ENCODE peak calls at places on chromosome 14, in ten cellular contexts. One of them, this sample, is unnamed.

GRCh38 chr14:87491816-87492215 is 501.2 kb downstream of the GALC start:
- DNase-seq in NCI-H774: no peak
- DNase-seq in non-pigmented ciliary epithelial cell: no peak
- DNase-seq in body of pancreas: no peak
- DNase-seq in activated naive CD8-positive, alpha-beta T cell treated with anti-CD3 and anti-CD28 coated beads, Interleukin-2, amount 10 ng/mL, durations not matched to agents 7 days and 5 days: no peak
- DNase-seq in amniotic stem cell: no peak
- DNase-seq in stimulated activated CD8-positive, alpha-beta memory T cell treated with anti-CD3 and anti-CD28 coated beads, Interleukin-15, amount 100 ng/mL, for 24 hours: no peak
- DNase-seq in effector memory CD4-positive, alpha-beta T cell: no peak
- DNase-seq in iris pigment epithelial cell: no peak
- DNase-seq in NCI-H1417: no peak
- DNase-seq in this sample: no peak

GRCh38 chr14:35398095-35398584 is 6.4 kb downstream of the NFKBIA start:
- DNase-seq in effector memory CD4-positive, alpha-beta T cell: no peak
- DNase-seq in body of pancreas: no peak
- DNase-seq in stimulated activated CD8-positive, alpha-beta memory T cell treated with anti-CD3 and anti-CD28 coated beads, Interleukin-15, amount 100 ng/mL, for 24 hours: no peak
- DNase-seq in NCI-H774: no peak
- DNase-seq in iris pigment epithelial cell: no peak
- DNase-seq in non-pigmented ciliary epithelial cell: no peak
- DNase-seq in amniotic stem cell: no peak
- DNase-seq in NCI-H1417: no peak
- DNase-seq in activated naive CD8-positive, alpha-beta T cell treated with anti-CD3 and anti-CD28 coated beads, Interleukin-2, amount 10 ng/mL, durations not matched to agents 7 days and 5 days: no peak
- DNase-seq in this sample: no peak

GRCh38 chr14:32136027-32136825 is 59.1 kb downstream of the ARHGAP5 start:
- DNase-seq in amniotic stem cell: no peak
- DNase-seq in NCI-H1417: no peak
- DNase-seq in non-pigmented ciliary epithelial cell: no peak
- DNase-seq in iris pigment epithelial cell: no peak
- DNase-seq in stimulated activated CD8-positive, alpha-beta memory T cell treated with anti-CD3 and anti-CD28 coated beads, Interleukin-15, amount 100 ng/mL, for 24 hours: no peak
- DNase-seq in activated naive CD8-positive, alpha-beta T cell treated with anti-CD3 and anti-CD28 coated beads, Interleukin-2, amount 10 ng/mL, durations not matched to agents 7 days and 5 days: no peak
- DNase-seq in effector memory CD4-positive, alpha-beta T cell: no peak
- DNase-seq in NCI-H774: no peak
- DNase-seq in body of pancreas: no peak
- DNase-seq in this sample: no peak

GRCh38 chr14:22798528-22798927 is 16.7 kb downstream of the SLC7A7 start:
- DNase-seq in body of pancreas: no peak
- DNase-seq in amniotic stem cell: no peak
- DNase-seq in activated naive CD8-positive, alpha-beta T cell treated with anti-CD3 and anti-CD28 coated beads, Interleukin-2, amount 10 ng/mL, durations not matched to agents 7 days and 5 days: no peak
- DNase-seq in effector memory CD4-positive, alpha-beta T cell: no peak
- DNase-seq in non-pigmented ciliary epithelial cell: no peak
- DNase-seq in NCI-H1417: no peak
- DNase-seq in stimulated activated CD8-positive, alpha-beta memory T cell treated with anti-CD3 and anti-CD28 coated beads, Interleukin-15, amount 100 ng/mL, for 24 hours: no peak
- DNase-seq in NCI-H774: no peak
- DNase-seq in iris pigment epithelial cell: no peak
- DNase-seq in this sample: no peak

GRCh38 chr14:21071225-21072041 is 1.3 kb downstream of the ARHGEF40 start:
- DNase-seq in activated naive CD8-positive, alpha-beta T cell treated with anti-CD3 and anti-CD28 coated beads, Interleukin-2, amount 10 ng/mL, durations not matched to agents 7 days and 5 days: peak
- DNase-seq in body of pancreas: peak
- DNase-seq in amniotic stem cell: peak
- DNase-seq in NCI-H774: peak
- DNase-seq in iris pigment epithelial cell: peak
- DNase-seq in effector memory CD4-positive, alpha-beta T cell: peak
- DNase-seq in non-pigmented ciliary epithelial cell: peak
- DNase-seq in NCI-H1417: peak
- DNase-seq in stimulated activated CD8-positive, alpha-beta memory T cell treated with anti-CD3 and anti-CD28 coated beads, Interleukin-15, amount 100 ng/mL, for 24 hours: no peak
- DNase-seq in this sample: peak

GRCh38 chr14:79483989-79484388 is 727.3 kb downstream of the DIO2 start:
- DNase-seq in effector memory CD4-positive, alpha-beta T cell: no peak
- DNase-seq in body of pancreas: no peak
- DNase-seq in NCI-H774: no peak
- DNase-seq in activated naive CD8-positive, alpha-beta T cell treated with anti-CD3 and anti-CD28 coated beads, Interleukin-2, amount 10 ng/mL, durations not matched to agents 7 days and 5 days: no peak
- DNase-seq in amniotic stem cell: no peak
- DNase-seq in iris pigment epithelial cell: no peak
- DNase-seq in non-pigmented ciliary epithelial cell: no peak
- DNase-seq in stimulated activated CD8-positive, alpha-beta memory T cell treated with anti-CD3 and anti-CD28 coated beads, Interleukin-15, amount 100 ng/mL, for 24 hours: no peak
- DNase-seq in NCI-H1417: no peak
- DNase-seq in this sample: no peak

GRCh38 chr14:31106768-31107167 is 80.6 kb upstream of the STRN3 start:
- DNase-seq in stimulated activated CD8-positive, alpha-beta memory T cell treated with anti-CD3 and anti-CD28 coated beads, Interleukin-15, amount 100 ng/mL, for 24 hours: no peak
- DNase-seq in body of pancreas: no peak
- DNase-seq in activated naive CD8-positive, alpha-beta T cell treated with anti-CD3 and anti-CD28 coated beads, Interleukin-2, amount 10 ng/mL, durations not matched to agents 7 days and 5 days: no peak
- DNase-seq in NCI-H774: no peak
- DNase-seq in iris pigment epithelial cell: peak
- DNase-seq in amniotic stem cell: no peak
- DNase-seq in effector memory CD4-positive, alpha-beta T cell: no peak
- DNase-seq in NCI-H1417: no peak
- DNase-seq in non-pigmented ciliary epithelial cell: no peak
- DNase-seq in this sample: no peak

GRCh38 chr14:106417224-106418049 is 891.1 kb downstream of the TMEM121 start:
- DNase-seq in NCI-H774: no peak
- DNase-seq in activated naive CD8-positive, alpha-beta T cell treated with anti-CD3 and anti-CD28 coated beads, Interleukin-2, amount 10 ng/mL, durations not matched to agents 7 days and 5 days: peak
- DNase-seq in iris pigment epithelial cell: peak
- DNase-seq in stimulated activated CD8-positive, alpha-beta memory T cell treated with anti-CD3 and anti-CD28 coated beads, Interleukin-15, amount 100 ng/mL, for 24 hours: peak
- DNase-seq in NCI-H1417: peak
- DNase-seq in effector memory CD4-positive, alpha-beta T cell: peak
- DNase-seq in amniotic stem cell: no peak
- DNase-seq in body of pancreas: peak
- DNase-seq in non-pigmented ciliary epithelial cell: no peak
- DNase-seq in this sample: no peak

GRCh38 chr14:36316131-36316530 is 4.3 kb downstream of the MBIP start:
- DNase-seq in amniotic stem cell: no peak
- DNase-seq in stimulated activated CD8-positive, alpha-beta memory T cell treated with anti-CD3 and anti-CD28 coated beads, Interleukin-15, amount 100 ng/mL, for 24 hours: no peak
- DNase-seq in iris pigment epithelial cell: no peak
- DNase-seq in effector memory CD4-positive, alpha-beta T cell: no peak
- DNase-seq in non-pigmented ciliary epithelial cell: no peak
- DNase-seq in body of pancreas: no peak
- DNase-seq in NCI-H1417: peak
- DNase-seq in activated naive CD8-positive, alpha-beta T cell treated with anti-CD3 and anti-CD28 coated beads, Interleukin-2, amount 10 ng/mL, durations not matched to agents 7 days and 5 days: no peak
- DNase-seq in NCI-H774: peak
- DNase-seq in this sample: peak

GRCh38 chr14:60350366-60350720 is 101.3 kb downstream of the PPM1A start:
- DNase-seq in body of pancreas: no peak
- DNase-seq in stimulated activated CD8-positive, alpha-beta memory T cell treated with anti-CD3 and anti-CD28 coated beads, Interleukin-15, amount 100 ng/mL, for 24 hours: no peak
- DNase-seq in amniotic stem cell: no peak
- DNase-seq in NCI-H774: no peak
- DNase-seq in iris pigment epithelial cell: no peak
- DNase-seq in non-pigmented ciliary epithelial cell: no peak
- DNase-seq in activated naive CD8-positive, alpha-beta T cell treated with anti-CD3 and anti-CD28 coated beads, Interleukin-2, amount 10 ng/mL, durations not matched to agents 7 days and 5 days: no peak
- DNase-seq in effector memory CD4-positive, alpha-beta T cell: no peak
- DNase-seq in NCI-H1417: no peak
- DNase-seq in this sample: no peak

GRCh38 chr14:65287264-65288131 is 125.0 kb upstream of the FUT8 start:
- DNase-seq in activated naive CD8-positive, alpha-beta T cell treated with anti-CD3 and anti-CD28 coated beads, Interleukin-2, amount 10 ng/mL, durations not matched to agents 7 days and 5 days: peak
- DNase-seq in NCI-H1417: no peak
- DNase-seq in iris pigment epithelial cell: no peak
- DNase-seq in non-pigmented ciliary epithelial cell: no peak
- DNase-seq in body of pancreas: no peak
- DNase-seq in NCI-H774: no peak
- DNase-seq in amniotic stem cell: no peak
- DNase-seq in stimulated activated CD8-positive, alpha-beta memory T cell treated with anti-CD3 and anti-CD28 coated beads, Interleukin-15, amount 100 ng/mL, for 24 hours: no peak
- DNase-seq in effector memory CD4-positive, alpha-beta T cell: no peak
- DNase-seq in this sample: no peak

GRCh38 chr14:96030136-96030760 is 8.9 kb upstream of the C14orf132 start:
- DNase-seq in non-pigmented ciliary epithelial cell: no peak
- DNase-seq in iris pigment epithelial cell: no peak
- DNase-seq in amniotic stem cell: no peak
- DNase-seq in activated naive CD8-positive, alpha-beta T cell treated with anti-CD3 and anti-CD28 coated beads, Interleukin-2, amount 10 ng/mL, durations not matched to agents 7 days and 5 days: no peak
- DNase-seq in stimulated activated CD8-positive, alpha-beta memory T cell treated with anti-CD3 and anti-CD28 coated beads, Interleukin-15, amount 100 ng/mL, for 24 hours: no peak
- DNase-seq in body of pancreas: no peak
- DNase-seq in effector memory CD4-positive, alpha-beta T cell: no peak
- DNase-seq in NCI-H1417: no peak
- DNase-seq in NCI-H774: no peak
- DNase-seq in this sample: no peak

GRCh38 chr14:69149461-69150244 is 3.3 kb downstream of the DCAF5 start:
- DNase-seq in iris pigment epithelial cell: peak
- DNase-seq in effector memory CD4-positive, alpha-beta T cell: no peak
- DNase-seq in body of pancreas: no peak
- DNase-seq in activated naive CD8-positive, alpha-beta T cell treated with anti-CD3 and anti-CD28 coated beads, Interleukin-2, amount 10 ng/mL, durations not matched to agents 7 days and 5 days: no peak
- DNase-seq in non-pigmented ciliary epithelial cell: no peak
- DNase-seq in amniotic stem cell: no peak
- DNase-seq in NCI-H774: no peak
- DNase-seq in stimulated activated CD8-positive, alpha-beta memory T cell treated with anti-CD3 and anti-CD28 coated beads, Interleukin-15, amount 100 ng/mL, for 24 hours: no peak
- DNase-seq in NCI-H1417: no peak
- DNase-seq in this sample: no peak

GRCh38 chr14:70655110-70655826 is 13.6 kb downstream of the TTC9 start:
- DNase-seq in NCI-H1417: no peak
- DNase-seq in non-pigmented ciliary epithelial cell: no peak
- DNase-seq in body of pancreas: no peak
- DNase-seq in effector memory CD4-positive, alpha-beta T cell: peak
- DNase-seq in iris pigment epithelial cell: no peak
- DNase-seq in activated naive CD8-positive, alpha-beta T cell treated with anti-CD3 and anti-CD28 coated beads, Interleukin-2, amount 10 ng/mL, durations not matched to agents 7 days and 5 days: peak
- DNase-seq in amniotic stem cell: no peak
- DNase-seq in stimulated activated CD8-positive, alpha-beta memory T cell treated with anti-CD3 and anti-CD28 coated beads, Interleukin-15, amount 100 ng/mL, for 24 hours: no peak
- DNase-seq in NCI-H774: no peak
- DNase-seq in this sample: no peak

GRCh38 chr14:74571901-74572828 is 39.9 kb downstream of the LTBP2 start:
- DNase-seq in activated naive CD8-positive, alpha-beta T cell treated with anti-CD3 and anti-CD28 coated beads, Interleukin-2, amount 10 ng/mL, durations not matched to agents 7 days and 5 days: no peak
- DNase-seq in stimulated activated CD8-positive, alpha-beta memory T cell treated with anti-CD3 and anti-CD28 coated beads, Interleukin-15, amount 100 ng/mL, for 24 hours: no peak
- DNase-seq in NCI-H1417: peak
- DNase-seq in body of pancreas: no peak
- DNase-seq in amniotic stem cell: peak
- DNase-seq in effector memory CD4-positive, alpha-beta T cell: no peak
- DNase-seq in NCI-H774: no peak
- DNase-seq in iris pigment epithelial cell: peak
- DNase-seq in non-pigmented ciliary epithelial cell: peak
- DNase-seq in this sample: no peak

GRCh38 chr14:46063872-46064271 is 587.7 kb downstream of the RPL10L start:
- DNase-seq in NCI-H774: no peak
- DNase-seq in NCI-H1417: peak
- DNase-seq in non-pigmented ciliary epithelial cell: no peak
- DNase-seq in stimulated activated CD8-positive, alpha-beta memory T cell treated with anti-CD3 and anti-CD28 coated beads, Interleukin-15, amount 100 ng/mL, for 24 hours: no peak
- DNase-seq in body of pancreas: no peak
- DNase-seq in activated naive CD8-positive, alpha-beta T cell treated with anti-CD3 and anti-CD28 coated beads, Interleukin-2, amount 10 ng/mL, durations not matched to agents 7 days and 5 days: no peak
- DNase-seq in amniotic stem cell: no peak
- DNase-seq in iris pigment epithelial cell: no peak
- DNase-seq in effector memory CD4-positive, alpha-beta T cell: no peak
- DNase-seq in this sample: peak

GRCh38 chr14:101843665-101844064 is 82.2 kb downstream of the PPP2R5C start:
- DNase-seq in body of pancreas: no peak
- DNase-seq in effector memory CD4-positive, alpha-beta T cell: peak
- DNase-seq in activated naive CD8-positive, alpha-beta T cell treated with anti-CD3 and anti-CD28 coated beads, Interleukin-2, amount 10 ng/mL, durations not matched to agents 7 days and 5 days: no peak
- DNase-seq in NCI-H774: no peak
- DNase-seq in non-pigmented ciliary epithelial cell: no peak
- DNase-seq in amniotic stem cell: no peak
- DNase-seq in NCI-H1417: no peak
- DNase-seq in iris pigment epithelial cell: no peak
- DNase-seq in stimulated activated CD8-positive, alpha-beta memory T cell treated with anti-CD3 and anti-CD28 coated beads, Interleukin-15, amount 100 ng/mL, for 24 hours: no peak
- DNase-seq in this sample: no peak

GRCh38 chr14:80567905-80568512 is 356.7 kb upstream of the DIO2 start:
- DNase-seq in NCI-H1417: no peak
- DNase-seq in iris pigment epithelial cell: peak
- DNase-seq in activated naive CD8-positive, alpha-beta T cell treated with anti-CD3 and anti-CD28 coated beads, Interleukin-2, amount 10 ng/mL, durations not matched to agents 7 days and 5 days: no peak
- DNase-seq in stimulated activated CD8-positive, alpha-beta memory T cell treated with anti-CD3 and anti-CD28 coated beads, Interleukin-15, amount 100 ng/mL, for 24 hours: no peak
- DNase-seq in amniotic stem cell: no peak
- DNase-seq in body of pancreas: no peak
- DNase-seq in effector memory CD4-positive, alpha-beta T cell: no peak
- DNase-seq in NCI-H774: no peak
- DNase-seq in non-pigmented ciliary epithelial cell: peak
- DNase-seq in this sample: no peak

GRCh38 chr14:67719866-67720265 is 18.2 kb downstream of the RDH12 start:
- DNase-seq in stimulated activated CD8-positive, alpha-beta memory T cell treated with anti-CD3 and anti-CD28 coated beads, Interleukin-15, amount 100 ng/mL, for 24 hours: no peak
- DNase-seq in body of pancreas: no peak
- DNase-seq in amniotic stem cell: no peak
- DNase-seq in iris pigment epithelial cell: no peak
- DNase-seq in NCI-H1417: no peak
- DNase-seq in activated naive CD8-positive, alpha-beta T cell treated with anti-CD3 and anti-CD28 coated beads, Interleukin-2, amount 10 ng/mL, durations not matched to agents 7 days and 5 days: no peak
- DNase-seq in non-pigmented ciliary epithelial cell: no peak
- DNase-seq in NCI-H774: no peak
- DNase-seq in effector memory CD4-positive, alpha-beta T cell: no peak
- DNase-seq in this sample: no peak

GRCh38 chr14:75249251-75249957 is 29.2 kb upstream of the FOS start:
- DNase-seq in stimulated activated CD8-positive, alpha-beta memory T cell treated with anti-CD3 and anti-CD28 coated beads, Interleukin-15, amount 100 ng/mL, for 24 hours: peak
- DNase-seq in iris pigment epithelial cell: peak
- DNase-seq in activated naive CD8-positive, alpha-beta T cell treated with anti-CD3 and anti-CD28 coated beads, Interleukin-2, amount 10 ng/mL, durations not matched to agents 7 days and 5 days: peak
- DNase-seq in amniotic stem cell: no peak
- DNase-seq in NCI-H774: peak
- DNase-seq in non-pigmented ciliary epithelial cell: no peak
- DNase-seq in effector memory CD4-positive, alpha-beta T cell: peak
- DNase-seq in body of pancreas: peak
- DNase-seq in NCI-H1417: peak
- DNase-seq in this sample: peak

GRCh38 chr14:30252151-30252550 is 306.8 kb upstream of the G2E3 start:
- DNase-seq in effector memory CD4-positive, alpha-beta T cell: no peak
- DNase-seq in activated naive CD8-positive, alpha-beta T cell treated with anti-CD3 and anti-CD28 coated beads, Interleukin-2, amount 10 ng/mL, durations not matched to agents 7 days and 5 days: no peak
- DNase-seq in NCI-H774: no peak
- DNase-seq in stimulated activated CD8-positive, alpha-beta memory T cell treated with anti-CD3 and anti-CD28 coated beads, Interleukin-15, amount 100 ng/mL, for 24 hours: no peak
- DNase-seq in amniotic stem cell: no peak
- DNase-seq in body of pancreas: no peak
- DNase-seq in non-pigmented ciliary epithelial cell: no peak
- DNase-seq in NCI-H1417: no peak
- DNase-seq in iris pigment epithelial cell: no peak
- DNase-seq in this sample: no peak